ENCODE peak calls at places on chromosomes 4 and X, in four cellular contexts. One of them, this sample, is unnamed.
A peak's percentile ranks its signal among the peaks of the same experiment; 100 is the strongest.

GRCh38 chr4:188986271-188986689 is 847.0 kb downstream of the TRIML1 start:
- DNase-seq in mucosa of descending colon: no peak
- DNase-seq in iPS DF 6.9: no peak
- DNase-seq in Jurkat, Clone E6-1: no peak
- DNase-seq in this sample: peak; percentile 91

GRCh38 chrX:40402771-40403533 is 177.8 kb upstream of the ATP6AP2 start:
- DNase-seq in mucosa of descending colon: peak; percentile 19
- DNase-seq in iPS DF 6.9: no peak
- DNase-seq in Jurkat, Clone E6-1: no peak
- DNase-seq in this sample: peak; percentile 43

GRCh38 chr4:174665799-174666198 is 143.5 kb upstream of the HPGD start:
- DNase-seq in iPS DF 6.9: no peak
- DNase-seq in Jurkat, Clone E6-1: no peak
- DNase-seq in mucosa of descending colon: no peak
- DNase-seq in this sample: no peak

GRCh38 chrX:7606253-7606652 is 236.7 kb upstream of the VCX start:
- DNase-seq in iPS DF 6.9: no peak
- DNase-seq in Jurkat, Clone E6-1: peak; percentile 18
- DNase-seq in mucosa of descending colon: no peak
- DNase-seq in this sample: no peak

GRCh38 chr4:84499065-84499982 is at the start of gene NKX6-1:
- DNase-seq in Jurkat, Clone E6-1: no peak
- DNase-seq in mucosa of descending colon: peak; percentile 65
- DNase-seq in iPS DF 6.9: no peak
- DNase-seq in this sample: peak; percentile 38

GRCh38 chrX:139566981-139567380 is 36.4 kb downstream of the F9 start:
- DNase-seq in mucosa of descending colon: no peak
- DNase-seq in Jurkat, Clone E6-1: no peak
- DNase-seq in iPS DF 6.9: no peak
- DNase-seq in this sample: no peak

GRCh38 chrX:148854351-148854750 is 353.9 kb downstream of the AFF2 start:
- DNase-seq in mucosa of descending colon: no peak
- DNase-seq in Jurkat, Clone E6-1: no peak
- DNase-seq in iPS DF 6.9: no peak
- DNase-seq in this sample: no peak

GRCh38 chr4:1208970-1209704 is 36.8 kb upstream of the SPON2 start:
- DNase-seq in mucosa of descending colon: no peak
- DNase-seq in Jurkat, Clone E6-1: no peak
- DNase-seq in iPS DF 6.9: no peak
- DNase-seq in this sample: peak; percentile 61

GRCh38 chr4:13860126-13860525 is 232.6 kb upstream of the BOD1L1 start:
- DNase-seq in iPS DF 6.9: peak; percentile 13
- DNase-seq in mucosa of descending colon: no peak
- DNase-seq in Jurkat, Clone E6-1: no peak
- DNase-seq in this sample: no peak

GRCh38 chr4:105657117-105657765 is 51.2 kb downstream of the INTS12 start:
- DNase-seq in iPS DF 6.9: no peak
- DNase-seq in Jurkat, Clone E6-1: no peak
- DNase-seq in mucosa of descending colon: no peak
- DNase-seq in this sample: no peak

GRCh38 chr4:100841911-100842310 is 324.1 kb upstream of the EMCN start:
- DNase-seq in mucosa of descending colon: no peak
- DNase-seq in Jurkat, Clone E6-1: no peak
- DNase-seq in iPS DF 6.9: no peak
- DNase-seq in this sample: peak; percentile 47

GRCh38 chr4:24775209-24775608 is 20.2 kb upstream of the SOD3 start:
- DNase-seq in mucosa of descending colon: no peak
- DNase-seq in iPS DF 6.9: no peak
- DNase-seq in Jurkat, Clone E6-1: no peak
- DNase-seq in this sample: peak; percentile 55

GRCh38 chr4:100109921-100110320 is 80.3 kb downstream of the DDIT4L start:
- DNase-seq in Jurkat, Clone E6-1: no peak
- DNase-seq in iPS DF 6.9: no peak
- DNase-seq in mucosa of descending colon: no peak
- DNase-seq in this sample: no peak

GRCh38 chr4:172521680-172522079 is 646.9 kb upstream of the GALNT7 start:
- DNase-seq in mucosa of descending colon: no peak
- DNase-seq in iPS DF 6.9: no peak
- DNase-seq in Jurkat, Clone E6-1: no peak
- DNase-seq in this sample: no peak

GRCh38 chr4:2537011-2537830 is 774 bp downstream of the FAM193A start:
- DNase-seq in Jurkat, Clone E6-1: no peak
- DNase-seq in iPS DF 6.9: no peak
- DNase-seq in mucosa of descending colon: peak; percentile 49
- DNase-seq in this sample: peak; percentile 44

This sample was measured in iris pigment epithelial cell.